ENCODE peak calls at places on chromosomes 4 and X, in five cellular contexts. R is A673, A is adipocyte, X is HCT116, E is fibroblast of lung. T is an unnamed sample.

GRCh38 chrX:136115909-136116297 is 31.4 kb upstream of the FHL1 start:
- DNase-seq in R (no peak), A (no peak), X (no peak), E (no peak), T (no peak)

GRCh38 chr4:139761461-139761860 is 95.8 kb downstream of the MGST2 start:
- DNase-seq in R (peak; percentile 49), A (no peak), X (peak; percentile 24), E (peak; percentile 25), T (no peak)

GRCh38 chrX:119359618-119360382 is 39.3 kb upstream of the SLC25A43 start:
- DNase-seq in R (no peak), A (peak; percentile 30), X (no peak), E (no peak), T (no peak)

GRCh38 chr4:87657525-87657924 is 7.4 kb downstream of the DMP1 start:
- DNase-seq in R (peak; percentile 50), A (no peak), X (peak; percentile 51), E (peak; percentile 77), T (no peak)

GRCh38 chrX:8413279-8413678 is 51.4 kb upstream of the VCX3B start:
- DNase-seq in R (no peak), A (no peak), X (no peak), E (peak; percentile 58), T (no peak)

GRCh38 chr4:37873383-37873782 is 17.5 kb upstream of the TBC1D1 start:
- DNase-seq in R (no peak), A (peak; percentile 84), X (no peak), E (peak; percentile 64), T (no peak)

GRCh38 chr4:166422475-166422874 is 549.4 kb downstream of the TLL1 start:
- DNase-seq in R (no peak), A (peak; percentile 39), X (no peak), E (peak; percentile 91), T (peak; percentile 1)

GRCh38 chrX:130091976-130092522 is 18.2 kb downstream of the ELF4 start:
- DNase-seq in R (no peak), A (no peak), X (no peak), E (no peak), T (no peak)

GRCh38 chr4:154720618-154721267 is 23.1 kb upstream of the LRAT start:
- DNase-seq in R (no peak), A (no peak), X (no peak), E (no peak), T (no peak)

GRCh38 chr4:22315643-22316042 is 200.2 kb downstream of the ADGRA3 start:
- DNase-seq in R (no peak), A (no peak), X (no peak), E (peak; percentile 19), T (no peak)

GRCh38 chr4:4995103-4995761 is 24.0 kb downstream of the CYTL1 start:
- DNase-seq in R (peak; percentile 78), A (peak; percentile 90), X (peak; percentile 54), E (peak; percentile 41), T (peak; percentile 23)

GRCh38 chr4:54843106-54843505 is 185.3 kb downstream of the KIT start:
- DNase-seq in R (no peak), A (no peak), X (no peak), E (no peak), T (no peak)

GRCh38 chrX:67568769-67569168 is 24.9 kb downstream of the AR start:
- DNase-seq in R (no peak), A (no peak), X (no peak), E (peak; percentile 28), T (no peak)

GRCh38 chr4:163077611-163078010 is 89.1 kb downstream of the NAF1 start:
- DNase-seq in R (no peak), A (no peak), X (no peak), E (no peak), T (no peak)

GRCh38 chr4:115234405-115235093 is 121.1 kb upstream of the NDST4 start:
- DNase-seq in R (peak; percentile 86), A (no peak), X (peak; percentile 22), E (no peak), T (no peak)

GRCh38 chr4:74539043-74539790 is 94.3 kb downstream of the AREG start:
- DNase-seq in R (no peak), A (no peak), X (no peak), E (peak; percentile 53), T (no peak)

GRCh38 chrX:133726642-133727041 is 258.8 kb downstream of the GPC3 start:
- DNase-seq in R (peak; percentile 4), A (no peak), X (no peak), E (no peak), T (no peak)

GRCh38 chrX:136106920-136107534 is 40.3 kb upstream of the FHL1 start:
- DNase-seq in R (no peak), A (no peak), X (no peak), E (no peak), T (no peak)

GRCh38 chr4:96295143-96295763 is 455.4 kb downstream of the PDHA2 start:
- DNase-seq in R (no peak), A (peak; percentile 14), X (no peak), E (no peak), T (no peak)

GRCh38 chrX:20388594-20388993 is 121.9 kb upstream of the RPS6KA3 start:
- DNase-seq in R (no peak), A (no peak), X (no peak), E (peak; percentile 67), T (no peak)

GRCh38 chr4:11790230-11790629 is 361.5 kb upstream of the HS3ST1 start:
- DNase-seq in R (no peak), A (no peak), X (no peak), E (no peak), T (no peak)

GRCh38 chr4:11497212-11497806 is 68.6 kb upstream of the HS3ST1 start:
- DNase-seq in R (no peak), A (no peak), X (no peak), E (no peak), T (no peak)

GRCh38 chrX:7330551-7330950 is 182.6 kb upstream of the PUDP start:
- DNase-seq in R (no peak), A (peak; percentile 42), X (no peak), E (peak; percentile 15), T (no peak)

GRCh38 chr4:113639311-113639710 is 122.2 kb downstream of the CAMK2D start:
- DNase-seq in R (no peak), A (no peak), X (no peak), E (peak; percentile 19), T (no peak)

GRCh38 chr4:133600008-133600407 is 450.9 kb downstream of the PCDH10 start:
- DNase-seq in R (no peak), A (no peak), X (no peak), E (peak; percentile 6), T (no peak)

GRCh38 chr4:173182403-173182802 is 13.8 kb downstream of the GALNT7 start:
- DNase-seq in R (no peak), A (peak; percentile 73), X (peak; percentile 72), E (peak; percentile 95), T (peak; percentile 50)

GRCh38 chrX:41406211-41406610 is 40.9 kb upstream of the NYX start:
- DNase-seq in R (no peak), A (no peak), X (no peak), E (peak; percentile 45), T (no peak)

GRCh38 chr4:19381068-19381467 is 870.6 kb upstream of the SLIT2 start:
- DNase-seq in R (no peak), A (peak; percentile 59), X (no peak), E (peak; percentile 74), T (peak; percentile 57)

GRCh38 chr4:94880976-94881375 is 123.2 kb downstream of the BMPR1B start:
- DNase-seq in R (no peak), A (peak; percentile 29), X (no peak), E (peak; percentile 67), T (no peak)

GRCh38 chr4:139208404-139208945 is 31.5 kb upstream of the ELF2 start:
- DNase-seq in R (no peak), A (peak; percentile 69), X (no peak), E (peak; percentile 70), T (peak; percentile 74)

GRCh38 chr4:27666943-27667342 is 806.3 kb downstream of the STIM2 start:
- DNase-seq in R (peak; percentile 63), A (peak; percentile 16), X (peak; percentile 61), E (no peak), T (no peak)

GRCh38 chr4:6427439-6428090 is 44.8 kb downstream of the PPP2R2C start:
- DNase-seq in R (no peak), A (no peak), X (no peak), E (no peak), T (no peak)

GRCh38 chr4:137994858-137995257 is 247.3 kb downstream of the SLC7A11 start:
- DNase-seq in R (no peak), A (peak; percentile 57), X (no peak), E (peak; percentile 89), T (no peak)

GRCh38 chr4:17418010-17418409 is 93.9 kb downstream of the QDPR start:
- DNase-seq in R (no peak), A (no peak), X (no peak), E (no peak), T (no peak)

DNA sequence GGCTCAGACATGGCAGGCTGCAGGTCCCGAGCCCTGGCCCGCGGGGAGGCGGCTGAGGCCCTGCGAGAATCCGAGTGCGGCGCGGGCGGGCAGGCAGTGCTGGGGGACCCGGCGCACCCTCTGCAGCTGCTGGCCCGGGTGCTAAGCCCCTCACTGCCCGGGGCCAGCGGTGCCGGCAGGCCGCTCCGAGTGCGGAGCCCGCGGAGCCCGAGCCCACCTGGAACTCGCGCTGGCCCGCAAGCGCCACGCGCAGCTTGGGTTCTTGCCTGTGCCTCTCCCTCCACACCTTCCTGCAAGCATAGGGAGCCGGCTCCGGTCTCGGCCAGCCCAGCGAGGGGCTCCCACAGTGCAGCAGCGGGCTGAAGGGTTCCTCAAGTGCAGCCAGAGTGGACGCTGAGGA is 97.5 kb downstream of the QDPR start:
- DNase-seq in R (no peak), A (no peak), X (no peak), E (no peak), T (no peak)
- H3K27me3 ChIP-seq in R (no peaks in the 10 kb centered on the region), A (peaks cover 12% of the 10 kb centered on the region), X (peaks cover 12% of the 10 kb centered on the region), E (no peaks in the 10 kb centered on the region), T (peaks cover 16% of the 10 kb centered on the region)

GRCh38 chr4:176066757-176067156 is 1.1 kb downstream of the WDR17 start:
- DNase-seq in R (no peak), A (no peak), X (no peak), E (no peak), T (no peak)
- H3K4me3 ChIP-seq in R (no peak overlapping the region), A (no peak overlapping the region), X (no peak overlapping the region), E (no peak overlapping the region), T (no peak overlapping the region)

DNA sequence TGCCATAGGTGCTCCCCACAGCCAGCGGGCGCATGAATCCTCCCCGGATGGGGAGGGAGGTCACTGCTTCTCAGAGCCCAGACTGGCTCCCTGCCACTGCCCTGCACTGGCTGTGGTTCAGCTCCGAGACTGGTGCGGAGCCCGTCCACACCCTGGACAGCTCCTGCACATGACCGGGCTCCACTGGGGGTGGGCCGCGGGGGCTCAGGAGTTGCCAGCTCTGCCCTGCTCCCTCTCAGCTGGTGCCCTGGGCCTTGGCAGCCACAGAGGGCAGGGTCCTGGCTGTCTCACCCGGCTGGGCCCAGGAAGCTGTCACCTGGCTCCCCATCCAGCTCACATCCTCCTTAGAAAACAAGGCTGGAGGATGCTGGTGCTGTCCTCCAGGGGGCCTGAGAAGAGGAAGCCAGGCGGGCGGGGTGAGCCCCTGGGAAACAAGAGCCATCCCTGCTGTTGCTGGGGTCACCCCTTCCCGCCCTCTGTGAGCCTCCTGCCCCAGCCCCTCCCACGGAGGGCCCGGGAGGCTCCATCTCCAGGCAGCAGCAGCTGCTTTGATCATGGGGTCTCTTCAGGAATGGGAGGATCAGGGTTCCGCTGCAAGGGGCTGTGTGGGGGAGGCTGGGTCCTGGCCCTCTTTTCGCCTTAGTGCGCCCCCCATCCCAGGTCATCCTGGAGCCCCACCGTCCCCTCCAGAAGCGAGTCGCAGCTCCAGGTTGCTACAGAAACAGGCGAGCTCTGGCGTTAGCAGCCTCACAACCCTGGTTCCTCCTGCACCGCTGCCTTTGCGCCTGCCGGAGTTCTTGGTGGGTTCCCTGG is 64.7 kb upstream of the ADRA2C start:
- DNase-seq in R (no peak), A (no peak), X (no peak), E (no peak), T (no peak)
- H3K27me3 ChIP-seq in R (peaks cover 16% of the 10 kb centered on the region), A (peaks cover 77% of the 10 kb centered on the region), X (peaks cover 30% of the 10 kb centered on the region), E (peaks cover 6% of the 10 kb centered on the region), T (peaks cover 14% of the 10 kb centered on the region)

GRCh38 chr4:183987987-183988392 is 82.9 kb downstream of the STOX2 start:
- DNase-seq in R (peak; percentile 83), A (peak; percentile 53), X (peak; percentile 68), E (peak; percentile 97), T (peak; percentile 66)
- H3K4me3 ChIP-seq in R (peak overlapping the region; percentile 33), A (peak overlapping the region; percentile 80), X (peak overlapping the region; percentile 43), E (peak overlapping the region; percentile 2), T (peak overlapping the region; percentile 57)